ENCODE peak calls at places on chromosomes 16 and 17, in ten cellular contexts. X is ascending aorta; P is cardiac muscle cell; D is right cardiac atrium; I is transverse colon; N is prostate gland; C is heart left ventricle; S is CD8-positive, alpha-beta T cell; Y is adrenal gland; E is GM23338. U is an unnamed sample.
A peak's percentile ranks its signal among the peaks of the same experiment; 100 is the strongest.

GRCh38 chr16:83717814-83718213 is 90.0 kb upstream of the HSBP1 start:
- DNase-seq in X (no peak), P (peak; percentile 36), D (no peak), I (no peak), N (no peak), C (no peak), S (no peak), Y (no peak), E (no peak), U (no peak)

GRCh38 chr17:19513897-19514488 is 19.7 kb upstream of the SLC47A1 start:
- DNase-seq in X (peak; percentile 86), P (peak; percentile 75), D (peak; percentile 82), I (peak; percentile 75), N (peak; percentile 49), C (peak; percentile 72), S (peak; percentile 81), Y (peak; percentile 79), E (peak; percentile 91), U (peak; percentile 66)

GRCh38 chr17:14737984-14738651 is 437.2 kb downstream of the HS3ST3B1 start:
- DNase-seq in X (peak; percentile 87), P (peak; percentile 97), D (no peak), I (peak; percentile 49), N (peak; percentile 78), C (peak; percentile 79), S (no peak), Y (peak; percentile 97), E (peak; percentile 49), U (no peak)

GRCh38 chr17:8105957-8106398 is 12.3 kb downstream of the ALOXE3 start:
- DNase-seq in X (no peak), P (peak; percentile 69), D (no peak), I (no peak), N (no peak), C (no peak), S (no peak), Y (no peak), E (no peak), U (no peak)

GRCh38 chr17:44444735-44445105 is 55.3 kb upstream of the ITGA2B start:
- DNase-seq in X (no peak), P (peak; percentile 43), D (no peak), I (no peak), N (no peak), C (no peak), S (no peak), Y (no peak), E (no peak), U (peak; percentile 12)

GRCh38 chr17:80826955-80827645 is 164.5 kb upstream of the CHMP6 start:
- DNase-seq in X (peak; percentile 95), P (peak; percentile 98), D (peak; percentile 77), I (no peak), N (no peak), C (peak; percentile 61), S (no peak), Y (peak; percentile 97), E (no peak), U (no peak)

GRCh38 chr17:28497931-28498330 is 8.2 kb upstream of the FOXN1 start:
- DNase-seq in X (no peak), P (no peak), D (peak; percentile 6), I (no peak), N (peak; percentile 83), C (no peak), S (no peak), Y (no peak), E (peak; percentile 72), U (no peak)

GRCh38 chr17:42363767-42364585 is 24.3 kb downstream of the STAT3 start:
- DNase-seq in X (peak; percentile 76), P (peak; percentile 74), D (no peak), I (no peak), N (no peak), C (no peak), S (no peak), Y (no peak), E (no peak), U (no peak)

GRCh38 chr16:58732545-58733247 is 1.4 kb downstream of the GOT2 start:
- DNase-seq in X (no peak), P (peak; percentile 31), D (no peak), I (no peak), N (no peak), C (no peak), S (no peak), Y (no peak), E (peak; percentile 11), U (no peak)

GRCh38 chr17:80588687-80589086 is 44.0 kb downstream of the RPTOR start:
- DNase-seq in X (no peak), P (no peak), D (no peak), I (no peak), N (no peak), C (no peak), S (no peak), Y (no peak), E (no peak), U (no peak)

DNA sequence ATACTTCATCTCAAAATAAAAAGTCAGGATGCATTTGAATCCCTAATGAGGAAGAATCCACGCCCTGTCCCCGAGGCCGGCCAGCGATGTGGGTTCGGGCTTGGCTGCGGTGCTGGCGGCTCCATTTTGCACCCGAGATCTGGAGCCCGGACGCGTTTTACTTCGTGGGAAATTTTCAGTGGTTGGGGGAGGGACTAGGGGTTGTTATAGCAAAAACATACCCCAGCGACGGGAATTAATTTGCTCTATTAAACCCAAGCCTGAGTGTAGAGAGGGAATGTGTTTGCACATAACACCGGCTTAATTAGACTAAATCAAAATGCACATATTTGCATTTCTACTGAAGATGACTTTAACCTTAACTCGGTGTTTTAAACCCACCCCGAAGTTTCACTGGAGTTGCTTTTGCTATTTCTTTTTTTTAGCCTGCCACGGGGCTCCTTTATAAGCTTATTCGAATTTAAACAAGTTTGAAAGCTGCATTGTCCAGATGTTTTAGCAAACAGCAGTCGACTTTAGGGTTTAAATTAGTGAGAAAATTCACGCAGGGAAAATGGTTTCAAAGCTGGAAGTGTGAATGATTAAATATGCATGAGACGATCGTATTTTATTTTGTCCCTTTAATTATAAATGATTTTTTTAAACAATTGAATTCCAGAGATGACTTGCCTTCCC is 4.9 kb downstream of the IRX5 start:
- DNase-seq in X (no peak), P (peak; percentile 8), D (peak; percentile 47), I (no peak), N (no peak), C (no peak), S (no peak), Y (no peak), E (peak; percentile 6), U (no peak)
- H3K27me3 ChIP-seq in X (no peaks in the 10 kb centered on the region), P (peaks cover 35% of the 10 kb centered on the region), D (no peaks in the 10 kb centered on the region), I (peaks cover 98% of the 10 kb centered on the region), N (no peaks in the 10 kb centered on the region), C (peaks cover 89% of the 10 kb centered on the region), S (peaks cover 47% of the 10 kb centered on the region), Y (peaks cover 90% of the 10 kb centered on the region), E (peaks cover 98% of the 10 kb centered on the region), U (peaks cover 25% of the 10 kb centered on the region)

GRCh38 chr17:1933875-1934715 is 91.0 kb downstream of the RTN4RL1 start:
- DNase-seq in X (no peak), P (no peak), D (peak; percentile 53), I (no peak), N (no peak), C (no peak), S (no peak), Y (no peak), E (no peak), U (no peak)

GRCh38 chr17:1939979-1940809 is 84.9 kb downstream of the RTN4RL1 start:
- DNase-seq in X (no peak), P (no peak), D (peak; percentile 82), I (peak; percentile 16), N (no peak), C (no peak), S (no peak), Y (no peak), E (no peak), U (no peak)

GRCh38 chr17:1934901-1935300 is 90.2 kb downstream of the RTN4RL1 start:
- DNase-seq in X (no peak), P (no peak), D (peak; percentile 47), I (no peak), N (no peak), C (no peak), S (no peak), Y (no peak), E (no peak), U (no peak)

GRCh38 chr17:1937461-1937860 is 87.7 kb downstream of the RTN4RL1 start:
- DNase-seq in X (no peak), P (no peak), D (peak; percentile 49), I (no peak), N (no peak), C (no peak), S (no peak), Y (no peak), E (no peak), U (no peak)

DNA sequence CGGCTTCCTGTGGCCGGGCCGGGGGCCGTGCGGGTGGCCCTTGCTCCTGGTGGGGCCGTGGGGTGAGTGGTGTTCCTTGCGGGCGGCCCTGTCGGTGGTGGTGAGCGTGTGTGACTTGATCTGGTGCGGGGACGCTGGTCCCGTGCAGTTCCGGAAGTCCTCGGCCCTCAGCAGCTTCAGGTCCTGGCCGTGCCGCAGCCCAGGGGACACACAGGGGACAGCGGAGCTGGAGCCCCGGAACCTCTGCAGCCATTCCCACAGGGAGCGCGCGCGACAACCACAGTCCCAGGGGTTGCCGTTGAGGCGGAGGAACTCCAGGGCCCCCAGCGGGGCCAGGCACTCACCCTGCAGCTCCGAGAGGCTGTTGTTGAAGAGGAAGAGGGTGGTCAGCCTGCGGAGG is 88.4 kb downstream of the RTN4RL1 start:
- DNase-seq in X (no peak), P (no peak), D (peak; percentile 48), I (no peak), N (no peak), C (no peak), S (no peak), Y (no peak), E (peak; percentile 44), U (no peak)
- H3K4me3 ChIP-seq in X (no peak overlapping the region), P (no peak overlapping the region), D (no peak overlapping the region), I (no peak overlapping the region), N (no peak overlapping the region), C (no peak overlapping the region), S (no peak overlapping the region), Y (no peak overlapping the region), E (no peak overlapping the region), U (no peak overlapping the region)

DNA sequence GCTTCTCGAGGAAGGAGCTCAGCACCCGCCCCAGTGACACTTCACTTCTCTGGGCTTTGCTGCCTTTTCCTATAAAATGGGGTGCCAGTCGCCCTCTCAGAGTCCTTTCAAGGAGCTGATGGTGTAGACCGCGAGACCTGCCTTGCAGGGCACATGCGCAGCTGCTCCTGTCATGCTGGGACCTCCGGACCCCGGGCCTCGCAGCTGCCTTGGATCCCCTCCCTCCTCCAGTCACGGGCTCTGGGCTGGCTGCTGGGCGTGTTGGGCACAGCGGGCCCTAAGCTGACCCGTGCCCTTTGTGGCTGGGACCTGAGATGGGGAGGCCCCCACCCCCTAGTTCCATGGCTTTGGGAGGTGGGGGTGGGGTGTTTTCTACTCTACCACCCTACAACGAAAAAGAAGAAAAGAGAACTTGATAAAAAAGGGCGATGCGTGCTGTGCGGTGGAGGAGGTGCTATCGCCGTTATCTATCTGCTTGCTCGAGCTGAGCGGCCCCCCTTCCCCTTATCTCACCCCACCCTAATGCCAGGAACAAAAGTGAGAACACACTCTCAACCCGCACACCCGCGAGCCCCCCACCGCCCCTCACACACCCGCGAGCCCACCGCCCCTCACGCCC is 14.5 kb downstream of the ZFPM1 start:
- DNase-seq in X (no peak), P (no peak), D (no peak), I (no peak), N (no peak), C (no peak), S (no peak), Y (no peak), E (no peak), U (no peak)
- H3K4me1 ChIP-seq in X (no peaks in the 10 kb centered on the region), P (peaks cover 19% of the 10 kb centered on the region), D (peaks cover 3% of the 10 kb centered on the region), I (no peaks in the 10 kb centered on the region), N (no peaks in the 10 kb centered on the region), C (no peaks in the 10 kb centered on the region), S (peaks cover 80% of the 10 kb centered on the region), Y (peaks cover 4% of the 10 kb centered on the region), E (peaks cover 9% of the 10 kb centered on the region), U (peaks cover 88% of the 10 kb centered on the region)

GRCh38 chr17:46818319-46818928 is at the start of gene WNT3:
- DNase-seq in X (no peak), P (no peak), D (peak; percentile 60), I (peak; percentile 16), N (no peak), C (peak; percentile 72), S (peak; percentile 69), Y (no peak), E (peak; percentile 93), U (peak; percentile 28)
- H3K27me3 ChIP-seq in X (peaks cover 37% of the 10 kb centered on the region), P (peaks cover 67% of the 10 kb centered on the region), D (no peaks in the 10 kb centered on the region), I (peaks cover 96% of the 10 kb centered on the region), N (peaks cover 7% of the 10 kb centered on the region), C (peaks cover 89% of the 10 kb centered on the region), S (peaks cover 53% of the 10 kb centered on the region), Y (peaks cover 60% of the 10 kb centered on the region), E (peaks cover 96% of the 10 kb centered on the region), U (peaks cover 28% of the 10 kb centered on the region)